ENCODE peak calls at places on chromosomes 2 and 18, in four cellular contexts. V, Z, L and C are unnamed samples.

GRCh38 chr2:9565436-9566153 is 10.0 kb upstream of the ADAM17 start:
- DNase-seq in V (no peak), Z (no peak), L (peak), C (peak)

GRCh38 chr2:23484767-23485166 is 99.8 kb downstream of the KLHL29 start:
- DNase-seq in V (no peak), Z (no peak), L (no peak), C (no peak)

GRCh38 chr2:26805241-26805676 is 19.4 kb downstream of the CENPA start:
- DNase-seq in V (no peak), Z (no peak), L (no peak), C (no peak)

GRCh38 chr2:46871976-46872381 is 43.6 kb downstream of the MCFD2 start:
- DNase-seq in V (no peak), Z (no peak), L (peak), C (no peak)

GRCh38 chr2:5693288-5694015 is 1.3 kb downstream of the SOX11 start:
- DNase-seq in V (no peak), Z (no peak), L (no peak), C (peak)

GRCh38 chr2:85802337-85803103 is 48.7 kb downstream of the ATOH8 start:
- DNase-seq in V (no peak), Z (no peak), L (peak), C (no peak)

GRCh38 chr2:151668737-151669136 is 65.5 kb downstream of the NEB start:
- DNase-seq in V (no peak), Z (no peak), L (no peak), C (no peak)

GRCh38 chr2:232488721-232489300 is 1.2 kb upstream of the ECEL1 start:
- DNase-seq in V (no peak), Z (no peak), L (peak), C (no peak)

GRCh38 chr2:28161466-28161865 is 231.2 kb upstream of the FOSL2 start:
- DNase-seq in V (no peak), Z (no peak), L (no peak), C (no peak)

GRCh38 chr2:241636182-241636982 is 576 bp downstream of the THAP4 start:
- DNase-seq in V (no peak), Z (peak), L (peak), C (no peak)

GRCh38 chr2:101305044-101305443 is 3.5 kb downstream of the RNF149 start:
- DNase-seq in V (no peak), Z (no peak), L (no peak), C (peak)

GRCh38 chr2:16034151-16034974 is 94.0 kb downstream of the MYCN start:
- DNase-seq in V (no peak), Z (no peak), L (no peak), C (no peak)

GRCh38 chr2:43609304-43609883 is 13.6 kb upstream of the THADA start:
- DNase-seq in V (no peak), Z (no peak), L (no peak), C (no peak)

GRCh38 chr18:57881818-57882413 is 78.8 kb upstream of the ATP8B1 start:
- DNase-seq in V (peak), Z (peak), L (peak), C (no peak)
- TF ChIP-seq POLR2AphosphoS5 in V (no peak), Z (no peak), L (no peak), C (no peak)

DNA sequence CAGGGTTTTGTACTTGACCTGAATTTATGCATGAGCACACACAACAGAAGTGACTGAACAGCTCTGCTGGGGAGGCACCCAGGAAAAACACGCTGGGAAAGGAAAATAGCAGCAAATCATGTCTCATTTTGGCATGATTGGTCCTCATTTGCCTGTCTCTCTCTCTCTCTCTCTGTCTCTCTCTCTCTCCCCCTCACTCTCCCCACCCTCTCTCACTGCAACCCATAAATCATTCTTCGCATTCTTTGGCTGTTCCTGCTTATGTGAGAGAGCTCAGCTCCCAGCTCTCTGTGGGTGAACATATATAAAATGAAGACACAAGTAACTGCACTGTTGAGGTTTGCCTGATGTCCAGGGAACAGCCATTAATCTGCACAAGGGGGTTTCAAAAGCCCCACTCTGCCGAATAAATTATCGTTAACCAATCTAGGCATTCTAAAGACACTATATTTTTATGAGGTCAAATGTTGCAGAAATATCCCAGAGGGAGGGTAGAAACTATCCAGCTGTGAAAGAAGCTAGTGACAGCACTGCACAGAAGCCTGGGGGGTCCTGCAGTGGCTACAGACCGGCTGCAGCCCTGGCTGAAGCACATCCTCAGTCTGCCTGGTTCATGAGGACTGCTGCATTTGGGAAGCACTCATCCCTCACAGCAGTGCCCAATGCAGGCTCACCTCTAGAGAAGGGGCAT is 260.3 kb downstream of the AFF3 start:
- DNase-seq in V (no peak), Z (no peak), L (no peak), C (no peak)
- TF ChIP-seq POLR2AphosphoS5 in V (no peak), Z (no peak), L (peak), C (peak)

GRCh38 chr18:49561377-49562193 is at the start of gene LIPG:
- DNase-seq in V (no peak), Z (peak), L (no peak), C (no peak)
- TF ChIP-seq POLR2AphosphoS5 in V (no peak), Z (no peak), L (no peak), C (no peak)

DNA sequence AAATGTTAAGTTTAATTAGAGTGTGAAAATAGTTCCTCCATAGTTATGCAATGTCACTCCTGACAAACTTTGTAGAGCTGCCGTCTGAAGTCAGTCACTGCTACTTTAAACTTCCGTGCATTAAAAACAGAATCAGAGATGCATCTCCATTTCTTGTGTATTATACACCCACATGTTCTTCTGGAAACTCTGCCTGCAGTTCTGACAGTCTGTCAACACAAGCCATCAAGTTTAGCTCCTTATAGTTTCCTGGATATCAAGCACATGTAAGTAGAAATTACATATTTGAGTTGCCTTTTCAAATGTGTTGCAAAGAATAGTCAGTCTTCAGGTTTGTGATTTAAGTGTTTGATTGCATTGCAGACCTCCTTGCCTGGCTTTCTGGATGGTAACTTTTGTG is 184.3 kb downstream of the CTNNA2 start:
- DNase-seq in V (no peak), Z (no peak), L (no peak), C (no peak)
- TF ChIP-seq POLR2AphosphoS5 in V (no peak), Z (no peak), L (no peak), C (no peak)

DNA sequence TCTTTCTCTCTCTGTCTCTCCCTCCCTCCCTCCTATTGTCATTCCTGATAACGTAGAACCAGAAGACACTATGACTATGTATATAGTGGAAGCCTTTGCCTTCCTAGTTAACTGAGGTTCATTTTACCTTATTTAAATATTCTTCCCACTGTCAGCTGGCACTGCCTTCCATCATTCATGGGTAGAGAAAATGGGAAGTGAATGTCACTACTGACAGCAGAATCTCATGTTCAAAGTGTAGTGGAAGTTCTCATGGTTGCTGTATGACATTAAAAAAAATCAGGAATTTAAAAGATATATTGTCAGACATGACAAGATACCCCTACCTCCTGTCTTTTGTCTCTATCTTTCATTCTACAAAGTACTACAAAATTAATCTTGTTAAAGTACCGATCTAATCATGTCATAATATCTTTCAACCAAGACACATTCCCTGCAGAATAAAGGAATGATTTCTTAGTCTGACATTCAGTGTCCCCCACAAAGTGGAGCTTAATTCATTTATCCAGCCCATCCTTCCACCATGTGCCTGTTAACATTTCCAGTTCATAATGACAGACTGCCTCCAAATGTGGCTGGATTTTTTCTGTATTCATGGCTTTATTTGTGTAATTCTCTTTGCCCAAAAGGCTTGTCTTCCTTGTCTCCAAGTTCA is 250.1 kb upstream of the CDH20 start:
- DNase-seq in V (no peak), Z (no peak), L (no peak), C (no peak)
- TF ChIP-seq POLR2AphosphoS5 in V (no peak), Z (no peak), L (no peak), C (no peak)

GRCh38 chr2:154532763-154533162 is 165.7 kb upstream of the KCNJ3 start:
- DNase-seq in V (no peak), Z (no peak), L (no peak), C (no peak)

GRCh38 chr2:154532004-154532403 is 166.5 kb upstream of the KCNJ3 start:
- DNase-seq in V (no peak), Z (no peak), L (no peak), C (no peak)

GRCh38 chr2:154537024-154537423 is 161.5 kb upstream of the KCNJ3 start:
- DNase-seq in V (peak), Z (no peak), L (no peak), C (no peak)

GRCh38 chr2:154533300-154533940 is 165.1 kb upstream of the KCNJ3 start:
- DNase-seq in V (no peak), Z (no peak), L (no peak), C (no peak)

GRCh38 chr2:154537845-154538244 is 160.7 kb upstream of the KCNJ3 start:
- DNase-seq in V (no peak), Z (no peak), L (no peak), C (no peak)
- TF ChIP-seq POLR2AphosphoS5 in V (no peak), Z (no peak), L (no peak), C (no peak)